ENCODE peak calls at places on chromosomes 1 and 21, in seven cellular contexts. M is iris pigment epithelial cell; H is GM04504; Y is GM13976; R is T-helper 22 cell; P is renal cortical epithelial cell; L is CD4-positive, CD25-positive, alpha-beta regulatory T cell. O is an unnamed sample.

GRCh38 chr1:6996371-6996770 is 211.1 kb downstream of the CAMTA1 start:
- DNase-seq in M (no peak), Y (peak), H (no peak), P (no peak), R (no peak), L (peak), O (no peak)

GRCh38 chr1:154221815-154222081 is 993 bp downstream of the UBAP2L start:
- DNase-seq in L (no peak), Y (no peak), R (no peak), P (peak), M (peak), H (no peak), O (no peak)

GRCh38 chr21:44567481-44568171 is 5.9 kb upstream of the KRTAP10-4 start:
- DNase-seq in P (no peak), L (no peak), Y (no peak), R (no peak), H (no peak), M (no peak), O (no peak)

GRCh38 chr1:109579044-109579443 is 30.6 kb downstream of the GNAI3 start:
- DNase-seq in P (no peak), M (peak), L (no peak), H (no peak), R (no peak), Y (no peak), O (no peak)

GRCh38 chr1:218426343-218426657 is 81.2 kb downstream of the TGFB2 start:
- DNase-seq in Y (no peak), R (no peak), P (peak), L (no peak), H (no peak), M (peak), O (no peak)

GRCh38 chr1:107787299-107787698 is 177.7 kb downstream of the VAV3 start:
- DNase-seq in R (no peak), H (no peak), M (no peak), P (no peak), L (peak), Y (no peak), O (no peak)

GRCh38 chr1:227887697-227888403 is 59.9 kb downstream of the WNT9A start:
- DNase-seq in M (peak), P (no peak), R (no peak), Y (no peak), H (no peak), L (peak), O (peak)

GRCh38 chr1:85612704-85613361 is 32.3 kb downstream of the CCN1 start:
- DNase-seq in L (peak), R (no peak), M (peak), H (peak), P (peak), Y (no peak), O (no peak)

GRCh38 chr1:25755475-25756125 is 44.4 kb upstream of the SELENON start:
- DNase-seq in R (no peak), Y (no peak), M (no peak), L (no peak), P (no peak), H (no peak), O (no peak)

GRCh38 chr1:59695301-59695700 is 119.4 kb upstream of the HOOK1 start:
- DNase-seq in M (no peak), H (no peak), L (no peak), P (peak), Y (no peak), R (no peak), O (no peak)

GRCh38 chr1:18929686-18930085 is 26.8 kb downstream of the IFFO2 start:
- DNase-seq in Y (no peak), M (peak), R (no peak), P (peak), H (peak), L (no peak), O (no peak)

GRCh38 chr1:114235956-114236355 is 82.3 kb upstream of the SYT6 start:
- DNase-seq in P (no peak), H (no peak), M (no peak), R (no peak), L (no peak), Y (no peak), O (no peak)

GRCh38 chr1:200917291-200917817 is 22.7 kb downstream of the INAVA start:
- DNase-seq in L (no peak), Y (no peak), P (peak), M (no peak), H (no peak), R (no peak), O (no peak)

GRCh38 chr1:94949681-94950661 is 23.1 kb upstream of the CNN3 start:
- DNase-seq in Y (no peak), R (no peak), L (no peak), M (peak), H (no peak), P (peak), O (no peak)

GRCh38 chr1:247760456-247760855 is at the start of gene OR1C1:
- DNase-seq in Y (no peak), M (no peak), H (no peak), R (no peak), L (no peak), P (no peak), O (no peak)

GRCh38 chr1:86708923-86709322 is 4.5 kb downstream of the SH3GLB1 start:
- DNase-seq in L (no peak), M (peak), Y (no peak), H (no peak), R (no peak), P (peak), O (no peak)

GRCh38 chr21:45378258-45378966 is 26.6 kb upstream of the COL18A1 start:
- DNase-seq in L (no peak), P (peak), M (no peak), H (peak), Y (no peak), R (no peak), O (no peak)

GRCh38 chr1:6547301-6547700 is 7.0 kb downstream of the NOL9 start:
- DNase-seq in L (no peak), H (no peak), M (peak), P (peak), Y (no peak), R (no peak), O (no peak)

O was measured in T-helper 17 cell.